ENCODE peak calls at places on chromosomes 5 and 9, in nine cellular contexts. R is esophagus squamous epithelium, Q is adrenal gland, U is tibial nerve, C is pancreas, H is heart left ventricle, T is RWPE2, S is prostate gland, N is endothelial cell of umbilical vein. G is an unnamed sample. For H3K9me3, the result is how much of the 10 kb centered on the place peaks cover.

GRCh38 chr9:17291766-17292165 is 156.9 kb downstream of the CNTLN start:
- DNase-seq in Q (no peak), H (no peak), U (no peak), S (no peak), N (no peak), T (no peak), R (no peak), C (no peak), G (peak)

GRCh38 chr9:128470560-128470959 is 14.8 kb downstream of the ODF2 start:
- DNase-seq in Q (no peak), U (peak), C (no peak), R (no peak), T (no peak), N (no peak), S (no peak), H (no peak), G (peak)

GRCh38 chr5:52999357-52999949 is 10.3 kb downstream of the ITGA2 start:
- DNase-seq in Q (no peak), T (no peak), U (no peak), R (no peak), H (no peak), C (no peak), N (no peak), S (no peak), G (no peak)

GRCh38 chr5:73318308-73318719 is 130.3 kb downstream of the FOXD1 start:
- DNase-seq in Q (no peak), C (no peak), U (no peak), N (no peak), H (no peak), R (no peak), S (no peak), T (no peak), G (no peak)

GRCh38 chr9:117413346-117414219 is 1.3 kb downstream of the ASTN2 start:
- DNase-seq in N (no peak), T (no peak), C (no peak), Q (no peak), S (peak), H (no peak), R (no peak), U (no peak), G (peak)

GRCh38 chr5:107607656-107608368 is 62.9 kb downstream of the EFNA5 start:
- DNase-seq in C (no peak), Q (no peak), U (no peak), H (no peak), T (no peak), S (no peak), R (no peak), N (no peak), G (no peak)

GRCh38 chr9:36037580-36038169 is 962 bp downstream of the RECK start:
- DNase-seq in C (no peak), U (no peak), N (peak), S (no peak), Q (no peak), R (no peak), T (no peak), H (no peak), G (no peak)

GRCh38 chr9:124078641-124079040 is 67.1 kb downstream of the LHX2 start:
- DNase-seq in U (no peak), N (peak), C (no peak), T (no peak), S (no peak), R (no peak), H (no peak), Q (no peak), G (no peak)

GRCh38 chr9:136821333-136822031 is 13.7 kb downstream of the RABL6 start:
- DNase-seq in N (peak), R (no peak), C (peak), T (no peak), Q (no peak), U (no peak), S (no peak), H (no peak), G (peak)

GRCh38 chr5:139571966-139572365 is 10.8 kb downstream of the UBE2D2 start:
- DNase-seq in U (no peak), T (no peak), H (no peak), Q (no peak), R (no peak), N (no peak), C (no peak), S (no peak), G (no peak)

GRCh38 chr9:14092344-14092743 is 221.6 kb downstream of the NFIB start:
- DNase-seq in R (no peak), S (no peak), U (no peak), H (no peak), Q (no peak), C (no peak), N (peak), T (no peak), G (no peak)
- H3K9me3 ChIP-seq in R (under half), S (under half), U (under half), H (under half), Q (under half), C (under half), N (under half), T (under half), G (under half)

GRCh38 chr5:120106912-120107525 is 357.1 kb upstream of the PRR16 start:
- DNase-seq in Q (no peak), N (no peak), H (no peak), C (no peak), R (no peak), U (no peak), S (no peak), T (no peak), G (no peak)
- TF ChIP-seq CTCF in Q (no peak), N (no peak), H (no peak), C (no peak), R (no peak), U (no peak), S (no peak), T (no peak), G (no peak)

GRCh38 chr5:173973614-173973969 is 15.4 kb upstream of the C5orf47 start:
- DNase-seq in S (peak), C (peak), U (no peak), Q (no peak), R (no peak), T (no peak), N (no peak), H (peak), G (peak)
- H3K4me3 ChIP-seq in S (peak), C (peak), U (peak), Q (no peak), R (peak), T (peak), N (peak), H (peak), G (peak)

GRCh38 chr9:113042884-113043657 is 13.5 kb downstream of the ZFP37 start:
- DNase-seq in T (no peak), S (no peak), C (no peak), U (no peak), N (no peak), R (no peak), Q (no peak), H (no peak), G (no peak)
- H3K9me3 ChIP-seq in T (under half), S (under half), C (under half), U (under half), N (under half), R (half or more), Q (half or more), H (half or more), G (under half)

DNA sequence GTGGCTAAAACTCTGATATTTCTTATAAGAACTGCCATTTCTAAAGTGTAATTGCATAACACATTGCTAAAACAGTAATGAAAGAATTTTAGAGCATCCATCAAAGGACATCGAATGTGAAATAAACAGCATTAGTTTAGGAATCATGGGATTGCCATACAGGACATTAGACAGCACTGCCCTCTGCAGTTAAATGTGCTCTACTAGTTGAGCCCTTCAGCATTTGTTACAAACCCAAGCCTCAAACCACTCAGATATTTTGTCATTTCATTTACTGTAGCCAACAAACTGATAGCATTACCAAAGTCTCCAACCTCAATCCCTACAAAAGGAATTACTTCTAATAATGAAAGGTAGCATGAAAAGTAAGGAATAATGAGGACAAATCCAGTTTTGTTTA is 116.8 kb upstream of the COX7C start:
- DNase-seq in U (no peak), T (no peak), H (no peak), S (no peak), N (no peak), C (no peak), R (no peak), Q (no peak), G (no peak)
- TF ChIP-seq CTCF in U (no peak), T (peak), H (no peak), S (no peak), N (no peak), C (no peak), R (no peak), Q (no peak), G (no peak)

GRCh38 chr5:17276445-17276844 is 59.0 kb downstream of the BASP1 start:
- DNase-seq in Q (no peak), T (no peak), H (no peak), U (no peak), N (no peak), C (no peak), S (no peak), R (no peak), G (no peak)

GRCh38 chr5:17275279-17276158 is 58.1 kb downstream of the BASP1 start:
- DNase-seq in N (no peak), R (no peak), H (no peak), T (no peak), S (no peak), C (peak), U (no peak), Q (no peak), G (no peak)

GRCh38 chr5:17267099-17267498 is 49.7 kb downstream of the BASP1 start:
- DNase-seq in Q (no peak), H (no peak), R (no peak), S (no peak), T (no peak), N (no peak), C (no peak), U (no peak), G (no peak)

GRCh38 chr5:17269201-17269600 is 51.8 kb downstream of the BASP1 start:
- DNase-seq in U (no peak), C (no peak), R (no peak), Q (no peak), S (no peak), N (no peak), T (no peak), H (no peak), G (no peak)

GRCh38 chr5:17272111-17272510 is 54.7 kb downstream of the BASP1 start:
- DNase-seq in R (no peak), T (no peak), U (no peak), C (no peak), S (no peak), Q (no peak), H (no peak), N (no peak), G (no peak)
- H3K4me3 ChIP-seq in R (no peak), T (no peak), U (no peak), C (no peak), S (no peak), Q (no peak), H (no peak), N (no peak), G (no peak)

DNA sequence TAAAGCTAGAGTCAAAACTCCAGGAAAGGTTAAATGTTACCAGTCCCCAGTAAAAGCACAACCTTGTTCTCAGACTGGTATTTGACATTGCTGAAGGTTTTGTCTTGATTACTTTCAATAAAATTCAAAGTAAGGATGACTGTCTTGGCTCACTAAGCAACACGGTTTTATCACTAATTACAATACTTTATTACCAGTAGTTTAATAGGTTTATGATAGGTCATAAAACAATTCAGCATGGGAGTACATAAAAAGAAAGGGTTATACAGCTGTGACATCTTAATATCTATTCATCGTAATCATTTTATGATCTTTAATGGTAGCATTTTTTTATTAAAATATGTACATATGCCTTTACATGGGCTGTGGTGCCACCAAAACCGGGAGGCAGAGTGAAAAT is 370.7 kb upstream of the IRX2 start:
- DNase-seq in T (no peak), N (no peak), C (no peak), Q (no peak), R (no peak), H (no peak), S (no peak), U (no peak), G (no peak)
- H3K9me3 ChIP-seq in T (under half), N (under half), C (under half), Q (under half), R (under half), H (under half), S (under half), U (under half), G (under half)